ENCODE peak calls at places on chromosomes 2 and 18, in nine cellular contexts. X is sigmoid colon, V is adrenal gland, R is ovary, W is psoas muscle, Z is pancreas, A is cardiac muscle cell, N is A673, L is upper lobe of right lung. S is an unnamed sample. For H3K4me1, the result is how much of the 10 kb centered on the place peaks cover.

GRCh38 chr2:101251844-101252407 is 760 bp upstream of the CNOT11 start:
- DNase-seq in X (no peak), L (no peak), N (peak), W (no peak), R (no peak), A (no peak), V (no peak), Z (no peak), S (no peak)

GRCh38 chr2:84939426-84940087 is 31.4 kb upstream of the KCMF1 start:
- DNase-seq in Z (no peak), A (no peak), W (no peak), N (no peak), X (peak), V (no peak), L (no peak), R (no peak), S (no peak)

GRCh38 chr2:100902833-100903405 is 83.0 kb downstream of the NPAS2 start:
- DNase-seq in N (peak), X (no peak), A (no peak), V (peak), L (no peak), R (no peak), W (no peak), Z (no peak), S (peak)

GRCh38 chr2:149858214-149858613 is 270.6 kb upstream of the MMADHC start:
- DNase-seq in V (no peak), L (no peak), X (no peak), R (no peak), N (peak), A (no peak), W (no peak), Z (no peak), S (peak)

GRCh38 chr2:128500136-128500800 is 181.6 kb upstream of the HS6ST1 start:
- DNase-seq in V (no peak), A (no peak), L (peak), N (no peak), R (no peak), X (no peak), W (no peak), Z (no peak), S (peak)

GRCh38 chr2:231308219-231308618 is 87.3 kb upstream of the B3GNT7 start:
- DNase-seq in V (no peak), N (no peak), R (no peak), X (no peak), L (no peak), A (no peak), W (no peak), Z (no peak), S (no peak)

GRCh38 chr2:29053223-29053622 is 21.1 kb downstream of the PCARE start:
- DNase-seq in R (no peak), Z (no peak), X (peak), L (no peak), N (no peak), V (no peak), W (no peak), A (no peak), S (no peak)

GRCh38 chr18:74316257-74317180 is 880 bp downstream of the C18orf63 start:
- DNase-seq in R (no peak), X (no peak), A (peak), N (no peak), Z (peak), W (no peak), L (no peak), V (no peak), S (peak)

GRCh38 chr2:222133897-222134296 is 164.9 kb downstream of the PAX3 start:
- DNase-seq in V (no peak), R (no peak), L (no peak), Z (no peak), X (no peak), N (no peak), W (no peak), A (no peak), S (no peak)

GRCh38 chr2:189409647-189410046 is 31.6 kb upstream of the WDR75 start:
- DNase-seq in A (no peak), N (no peak), W (no peak), Z (no peak), L (no peak), R (no peak), V (no peak), X (no peak), S (peak)

GRCh38 chr2:172340394-172340793 is 87.0 kb upstream of the ITGA6 start:
- DNase-seq in X (no peak), A (no peak), N (no peak), V (no peak), Z (no peak), R (no peak), L (no peak), W (no peak), S (peak)

GRCh38 chr2:84904717-84905174 is 710 bp upstream of the TMSB10 start:
- DNase-seq in W (peak), A (peak), Z (no peak), V (peak), N (peak), R (peak), L (peak), X (peak), S (peak)

GRCh38 chr2:62492048-62492447 is 13.9 kb downstream of the TMEM17 start:
- DNase-seq in V (no peak), A (no peak), L (no peak), W (no peak), N (no peak), X (no peak), R (no peak), Z (no peak), S (no peak)

GRCh38 chr2:235219048-235219447 is 267.2 kb downstream of the SH3BP4 start:
- DNase-seq in L (no peak), Z (no peak), N (no peak), X (no peak), R (no peak), A (no peak), W (no peak), V (no peak), S (no peak)

GRCh38 chr2:179592167-179592936 is 269.1 kb downstream of the ZNF385B start:
- DNase-seq in W (no peak), R (no peak), V (no peak), L (no peak), N (no peak), A (no peak), X (no peak), Z (no peak), S (peak)

GRCh38 chr2:74941284-74941683 is 17.2 kb upstream of the POLE4 start:
- DNase-seq in N (no peak), V (no peak), L (no peak), Z (no peak), R (no peak), X (no peak), W (no peak), A (no peak), S (no peak)

GRCh38 chr2:199302851-199303250 is 154.9 kb downstream of the SATB2 start:
- DNase-seq in Z (no peak), R (no peak), V (no peak), X (no peak), A (peak), W (no peak), N (no peak), L (no peak), S (peak)

GRCh38 chr2:108417254-108417653 is 31.8 kb upstream of the GCC2 start:
- DNase-seq in A (no peak), N (peak), Z (no peak), V (peak), X (no peak), R (no peak), W (no peak), L (no peak), S (no peak)

GRCh38 chr2:1974391-1974790 is 230.1 kb upstream of the PXDN start:
- DNase-seq in W (no peak), X (peak), A (no peak), V (no peak), N (peak), L (no peak), Z (no peak), R (no peak), S (peak)

GRCh38 chr18:47997338-47997780 is 66.9 kb upstream of the SMAD2 start:
- DNase-seq in L (no peak), W (no peak), V (no peak), Z (no peak), A (no peak), X (no peak), R (no peak), N (peak), S (no peak)

GRCh38 chr2:203692039-203692710 is 14.3 kb upstream of the CD28 start:
- DNase-seq in W (no peak), A (no peak), V (peak), N (no peak), X (no peak), Z (no peak), L (no peak), R (no peak), S (peak)

GRCh38 chr2:99389371-99389770 is 52.2 kb downstream of the EIF5B start:
- DNase-seq in A (peak), L (no peak), X (no peak), V (no peak), R (no peak), N (no peak), W (no peak), Z (no peak), S (peak)

GRCh38 chr2:86476918-86477317 is 35.7 kb downstream of the KDM3A start:
- DNase-seq in V (peak), A (no peak), N (no peak), X (no peak), Z (no peak), R (no peak), L (no peak), W (no peak), S (no peak)

GRCh38 chr18:48360376-48361021 is 48.7 kb downstream of the ZBTB7C start:
- DNase-seq in N (no peak), L (no peak), V (no peak), W (no peak), A (no peak), R (no peak), Z (no peak), X (peak), S (no peak)

GRCh38 chr2:112276954-112277353 is 1.6 kb downstream of the ZC3H6 start:
- DNase-seq in X (no peak), Z (no peak), A (no peak), L (no peak), N (no peak), W (no peak), V (no peak), R (no peak), S (no peak)

GRCh38 chr18:72772916-72773315 is 94.9 kb downstream of the NETO1 start:
- DNase-seq in Z (no peak), W (no peak), V (no peak), R (no peak), X (no peak), L (no peak), N (no peak), A (no peak), S (no peak)

GRCh38 chr18:62105373-62105772 is 81.5 kb downstream of the PIGN start:
- DNase-seq in X (no peak), L (no peak), A (no peak), Z (no peak), R (no peak), W (no peak), N (no peak), V (no peak), S (peak)

GRCh38 chr18:28189400-28190239 is 12.7 kb upstream of the CDH2 start:
- DNase-seq in X (no peak), Z (no peak), N (peak), W (no peak), L (no peak), A (peak), R (no peak), V (peak), S (peak)

GRCh38 chr2:170235860-170236638 is 58.1 kb downstream of the MYO3B start:
- DNase-seq in N (peak), Z (no peak), V (peak), A (peak), R (no peak), L (no peak), X (no peak), W (peak), S (peak)
- TF ChIP-seq CTCF in N (peak), Z (peak), V (peak), A (peak), R (no peak), L (peak), X (no peak), W (no peak), S (peak)

GRCh38 chr2:60991644-60992043 is 25.9 kb upstream of the PEX13 start:
- DNase-seq in L (no peak), W (no peak), V (no peak), N (no peak), X (no peak), R (no peak), A (no peak), Z (no peak), S (no peak)
- H3K4me1 ChIP-seq in L (under half), W (under half), V (under half), N (under half), X (under half), R (under half), A (under half), Z (under half), S (under half)

GRCh38 chr18:12010187-12010802 is 29.0 kb downstream of the IMPA2 start:
- DNase-seq in X (no peak), L (peak), N (no peak), Z (no peak), R (no peak), V (no peak), W (no peak), A (no peak), S (no peak)
- TF ChIP-seq CTCF in X (no peak), L (no peak), N (no peak), Z (peak), R (no peak), V (no peak), W (no peak), A (no peak), S (no peak)

DNA sequence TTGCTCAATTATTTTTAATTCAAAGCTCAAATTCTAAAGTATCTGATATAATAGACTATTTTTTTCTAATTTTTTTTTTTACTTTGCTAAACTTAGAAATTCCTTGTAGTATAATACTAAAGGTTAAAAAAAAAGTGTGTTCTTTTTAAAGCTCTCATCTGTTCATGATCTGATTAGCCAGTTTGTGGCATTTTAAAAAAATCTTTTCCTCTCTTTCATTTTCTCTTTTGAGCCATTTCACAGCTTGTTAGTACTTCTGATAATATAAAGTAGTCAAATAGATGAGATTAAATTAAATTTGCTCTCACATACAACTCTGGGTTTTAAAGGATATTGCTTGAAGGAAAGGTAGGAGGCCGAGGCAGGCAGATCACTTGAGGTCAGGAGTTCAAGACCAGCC is 40.7 kb upstream of the NEMP2 start:
- DNase-seq in N (no peak), V (no peak), R (no peak), A (no peak), W (no peak), Z (no peak), L (no peak), X (no peak), S (no peak)
- H3K4me1 ChIP-seq in N (under half), V (under half), R (under half), A (under half), W (under half), Z (under half), L (under half), X (under half), S (under half)

GRCh38 chr18:12960846-12961397 is 13.1 kb downstream of the SEH1L start:
- DNase-seq in Z (no peak), L (no peak), A (no peak), X (no peak), W (no peak), N (no peak), R (no peak), V (no peak), S (no peak)
- TF ChIP-seq CTCF in Z (no peak), L (no peak), A (no peak), X (no peak), W (no peak), N (no peak), R (no peak), V (no peak), S (no peak)

GRCh38 chr2:126661001-126661400 is 5.0 kb downstream of the GYPC start:
- DNase-seq in Z (no peak), N (no peak), R (no peak), X (no peak), A (no peak), V (no peak), L (no peak), W (no peak), S (no peak)
- H3K4me1 ChIP-seq in Z (under half), N (under half), R (under half), X (half or more), A (under half), V (half or more), L (half or more), W (half or more), S (under half)